ENCODE peak calls at places on chromosomes 12 and 14, in four cellular contexts. J, C, H and W are unnamed samples.

GRCh38 chr12:459430-460258 is at the start of gene B4GALNT3:
- DNase-seq in C (peak; percentile 62), H (peak; percentile 17), J (no peak), W (peak; percentile 75)

GRCh38 chr14:99273025-99273723 is 1.2 kb upstream of the BCL11B start:
- DNase-seq in C (no peak), H (no peak), J (no peak), W (peak; percentile 45)

GRCh38 chr14:96538663-96539317 is 36.6 kb downstream of the PAPOLA start:
- DNase-seq in H (no peak), J (no peak), C (no peak), W (no peak)

GRCh38 chr12:110270125-110270962 is 10.7 kb upstream of the ATP2A2 start:
- DNase-seq in C (peak; percentile 86), J (peak; percentile 42), H (peak; percentile 70), W (no peak)

GRCh38 chr12:46556105-46556559 is 183.6 kb upstream of the SLC38A2 start:
- DNase-seq in J (peak; percentile 92), H (peak; percentile 93), C (no peak), W (no peak)

GRCh38 chr12:98405795-98406366 is 109.5 kb upstream of the TMPO start:
- DNase-seq in H (no peak), J (no peak), C (no peak), W (no peak)

GRCh38 chr12:66196806-66197205 is 7.8 kb downstream of the IRAK3 start:
- DNase-seq in J (no peak), H (peak; percentile 87), C (no peak), W (peak; percentile 63)

GRCh38 chr12:71306808-71307207 is 132.8 kb upstream of the LGR5 start:
- DNase-seq in H (no peak), C (no peak), J (no peak), W (no peak)

GRCh38 chr12:65511134-65511912 is 232.8 kb downstream of the MSRB3 start:
- DNase-seq in C (no peak), H (no peak), J (no peak), W (no peak)

GRCh38 chr14:54672688-54673087 is 105.8 kb downstream of the SAMD4A start:
- DNase-seq in H (no peak), J (no peak), C (no peak), W (peak; percentile 38)

GRCh38 chr14:95314609-95315008 is 5.1 kb downstream of the CLMN start:
- DNase-seq in C (no peak), H (no peak), J (no peak), W (peak; percentile 74)

GRCh38 chr14:90808759-90809529 is 7.3 kb downstream of the TTC7B start:
- DNase-seq in C (peak; percentile 28), H (no peak), J (no peak), W (no peak)

GRCh38 chr12:109440851-109441490 is 36.1 kb downstream of the KCTD10 start:
- DNase-seq in J (no peak), C (no peak), H (peak; percentile 50), W (no peak)

GRCh38 chr12:67043771-67044170 is 225.4 kb upstream of the CAND1 start:
- DNase-seq in C (no peak), H (no peak), J (no peak), W (no peak)

GRCh38 chr12:50187084-50187900 is 20.1 kb upstream of the CERS5 start:
- DNase-seq in C (no peak), H (peak; percentile 91), J (peak; percentile 83), W (peak; percentile 50)

GRCh38 chr14:64763801-64764511 is 59.7 kb downstream of the PLEKHG3 start:
- DNase-seq in J (no peak), H (peak; percentile 54), C (no peak), W (no peak)

GRCh38 chr14:93972618-93973205 is 3.7 kb downstream of the ASB2 start:
- DNase-seq in J (no peak), H (no peak), C (no peak), W (no peak)

GRCh38 chr14:97456958-97457357 is 659.8 kb downstream of the VRK1 start:
- DNase-seq in J (no peak), H (no peak), C (no peak), W (no peak)

GRCh38 chr12:123099556-123100192 is 51.2 kb downstream of the PITPNM2 start:
- DNase-seq in J (no peak), H (no peak), C (no peak), W (no peak)

DNA sequence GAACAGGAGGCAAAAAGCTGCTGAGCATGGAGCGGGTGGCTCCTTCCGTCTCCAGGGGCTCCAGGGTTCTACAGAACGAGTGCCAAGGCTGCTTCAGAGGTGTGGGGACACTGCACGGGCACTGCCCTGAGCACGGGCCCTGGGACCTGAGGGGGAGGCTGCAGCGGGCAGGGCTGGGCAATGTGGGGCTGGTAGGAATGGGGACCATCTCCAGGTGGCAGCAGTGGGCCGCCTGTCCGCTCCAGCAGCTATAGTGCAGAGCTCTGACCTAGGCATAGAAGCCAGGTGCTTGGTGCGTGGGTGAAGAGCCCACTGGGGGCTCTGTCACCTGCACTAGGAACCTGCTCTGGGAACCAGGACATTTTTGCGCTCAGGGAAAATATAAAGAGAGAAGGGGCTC is 22.3 kb downstream of the HDAC7 start:
- DNase-seq in H (no peak), J (no peak), C (no peak), W (peak; percentile 78)
- TF ChIP-seq CTCF in H (peak; percentile 10), J (peak; percentile 38), C (peak; percentile 62), W (peak; percentile 54)

GRCh38 chr14:104724981-104725771 is 1.1 kb downstream of the ADSS1 start:
- DNase-seq in H (peak; percentile 49), J (no peak), C (peak; percentile 91), W (no peak)
- TF ChIP-seq CTCF in H (peak; percentile 33), J (peak; percentile 43), C (peak; percentile 22), W (no peak)

DNA sequence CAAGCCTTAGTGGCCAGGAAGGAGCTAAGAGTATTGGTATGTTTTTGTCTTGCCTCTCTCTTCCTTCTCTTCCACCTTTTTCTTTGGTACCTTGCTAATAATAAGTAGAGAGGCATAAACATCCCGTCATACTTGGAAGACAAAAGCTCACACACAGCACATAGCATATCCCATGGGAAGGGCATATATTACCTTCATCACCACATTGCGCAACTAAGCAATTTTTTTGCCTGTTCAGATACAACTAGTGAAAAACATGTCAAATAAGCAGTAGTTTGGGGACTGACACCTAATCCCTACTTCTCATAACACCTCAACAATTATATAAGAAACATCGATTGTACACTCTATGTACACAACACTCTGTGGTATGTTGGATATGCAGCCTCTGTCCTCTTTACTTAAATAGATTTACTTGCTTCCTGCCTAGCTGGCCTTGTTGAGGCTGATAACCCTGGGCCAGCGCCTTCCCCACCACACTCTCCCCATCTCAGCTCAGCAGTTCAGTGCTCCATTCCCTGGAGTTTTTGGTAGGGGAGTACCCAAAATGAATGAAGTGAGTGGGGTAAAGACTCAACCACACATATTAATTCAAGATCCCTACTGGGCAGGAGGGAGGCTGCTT is 35.4 kb downstream of the MBIP start:
- DNase-seq in H (no peak), C (no peak), J (no peak), W (no peak)
- TF ChIP-seq CTCF in H (no peak), C (no peak), J (no peak), W (no peak)

DNA sequence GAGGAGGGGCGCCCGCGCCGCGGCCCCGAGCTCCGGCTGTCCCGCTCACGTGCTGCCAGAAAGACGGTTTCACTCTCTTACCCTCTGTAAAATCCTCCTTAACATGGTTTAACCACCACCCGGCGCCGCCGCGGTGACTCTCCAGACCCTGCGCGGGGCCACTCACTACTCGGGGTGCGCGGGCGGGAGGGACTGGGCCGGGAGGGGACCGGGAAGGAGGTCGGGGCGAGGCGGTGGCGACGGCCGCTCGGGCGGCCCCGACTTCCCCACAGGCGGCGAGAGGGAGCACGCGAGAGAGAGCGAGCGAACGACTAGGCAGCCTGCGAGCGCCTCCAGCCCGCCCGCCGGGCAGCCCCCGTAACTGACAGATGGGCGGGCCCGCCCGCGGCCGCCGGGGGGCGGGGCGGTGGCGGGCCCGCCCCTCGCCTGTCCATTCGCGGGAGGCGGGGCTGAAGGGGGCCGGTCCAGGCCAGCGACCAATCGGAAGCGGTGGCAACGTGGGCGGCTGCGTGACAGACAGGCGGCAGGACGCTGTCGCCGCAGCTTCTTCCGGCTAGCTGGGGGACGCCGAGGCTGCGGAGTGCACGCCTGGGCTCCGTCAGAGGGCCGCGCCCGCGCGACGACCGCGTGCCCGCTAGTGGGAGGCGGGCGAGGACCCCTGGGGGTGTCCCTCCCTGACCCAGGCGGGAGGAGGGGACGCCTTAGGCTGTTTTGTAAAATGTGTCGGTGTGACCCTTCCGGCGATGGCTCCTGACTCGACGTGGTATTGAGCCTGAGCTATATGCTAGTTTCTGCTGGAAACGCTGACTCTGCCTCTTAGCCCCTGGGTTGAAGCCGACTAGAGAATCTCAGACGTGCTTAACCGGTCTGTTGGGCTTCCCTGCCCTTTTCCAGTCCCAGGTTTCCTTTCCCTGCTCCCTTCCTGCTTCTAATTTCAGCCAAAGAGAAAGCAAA is at the start of gene EEA1:
- DNase-seq in C (peak; percentile 99), J (peak; percentile 80), H (peak; percentile 96), W (peak; percentile 98)
- TF ChIP-seq CTCF in C (peak; percentile 15), J (no peak), H (no peak), W (peak; percentile 42)

GRCh38 chr14:105485720-105486332 is 860 bp upstream of the CRIP1 start:
- DNase-seq in J (no peak), H (no peak), C (no peak), W (no peak)
- TF ChIP-seq CTCF in J (no peak), H (peak; percentile 11), C (peak; percentile 11), W (peak; percentile 45)

GRCh38 chr12:53224268-53224896 is 7.6 kb downstream of the RARG start:
- DNase-seq in C (peak; percentile 30), J (no peak), H (no peak), W (no peak)
- TF ChIP-seq CTCF in C (no peak), J (peak; percentile 39), H (peak; percentile 11), W (no peak)